ENCODE peak calls at places on chromosomes 12 and 14, in ten cellular contexts. F is right lobe of liver, E is H54, C is HCT116, L is adrenal gland, V is uterus, T is stomach, K is ovary, M is breast epithelium, S is testis. D is an unnamed sample.

GRCh38 chr14:50559990-50560928 is at the start of gene ATL1:
- DNase-seq in T (peak), V (peak), E (peak), C (peak), K (peak), L (peak), S (peak), M (peak), F (peak), D (peak)

GRCh38 chr12:115597157-115597712 is 680.3 kb downstream of the MED13L start:
- DNase-seq in L (no peak), K (no peak), F (no peak), T (no peak), E (peak), C (peak), S (no peak), M (no peak), V (no peak), D (no peak)

GRCh38 chr12:52691076-52691764 is 11.0 kb upstream of the KRT1 start:
- DNase-seq in F (no peak), C (no peak), L (no peak), E (no peak), K (no peak), V (no peak), T (no peak), M (peak), S (no peak), D (peak)

GRCh38 chr14:105890474-105891220 is 364.3 kb downstream of the TMEM121 start:
- DNase-seq in K (peak), L (no peak), C (no peak), V (peak), M (peak), E (no peak), S (no peak), T (no peak), F (peak), D (no peak)

GRCh38 chr14:74988131-74988530 is 14.6 kb upstream of the EIF2B2 start:
- DNase-seq in T (no peak), E (peak), S (no peak), L (no peak), K (no peak), M (no peak), C (peak), V (no peak), F (no peak), D (no peak)

GRCh38 chr12:55847033-55847432 is 4.3 kb upstream of the MMP19 start:
- DNase-seq in E (no peak), F (no peak), L (peak), K (no peak), S (no peak), T (no peak), M (no peak), C (no peak), V (peak), D (no peak)

GRCh38 chr12:24109381-24110039 is 160.0 kb upstream of the SOX5 start:
- DNase-seq in F (no peak), S (no peak), E (no peak), M (no peak), K (no peak), V (no peak), C (no peak), T (no peak), L (no peak), D (peak)

GRCh38 chr14:78863143-78863542 is 693.0 kb downstream of the NRXN3 start:
- DNase-seq in L (peak), F (no peak), C (no peak), E (no peak), K (no peak), V (no peak), T (no peak), M (no peak), S (peak), D (peak)

GRCh38 chr12:103742349-103742784 is 98.7 kb downstream of the NT5DC3 start:
- DNase-seq in F (no peak), K (no peak), L (peak), E (no peak), C (no peak), V (no peak), S (peak), T (peak), M (no peak), D (no peak)

GRCh38 chr14:36655963-36656768 is 5.5 kb upstream of the PAX9 start:
- DNase-seq in K (no peak), L (no peak), F (no peak), C (peak), E (no peak), T (no peak), S (peak), M (peak), V (no peak), D (peak)

GRCh38 chr14:72736791-72737559 is 156.9 kb downstream of the DPF3 start:
- DNase-seq in K (no peak), M (no peak), F (no peak), C (no peak), L (no peak), T (no peak), V (no peak), S (no peak), E (no peak), D (no peak)

GRCh38 chr14:96501746-96502620 is at the start of gene PAPOLA:
- DNase-seq in M (peak), S (peak), V (peak), T (peak), E (peak), C (peak), K (peak), F (peak), L (peak), D (peak)
- TF ChIP-seq POLR2A in M (peak), S (peak), V (peak), T (peak), E (peak), C (peak), K (peak), F (peak), L (peak), D (peak)

GRCh38 chr14:38001501-38001900 is 206.2 kb upstream of the SSTR1 start:
- DNase-seq in L (no peak), K (no peak), S (no peak), F (no peak), M (no peak), V (no peak), E (no peak), C (no peak), T (no peak), D (no peak)

GRCh38 chr14:38000340-38000739 is 207.4 kb upstream of the SSTR1 start:
- DNase-seq in L (no peak), F (no peak), E (no peak), K (no peak), C (no peak), V (no peak), T (no peak), S (no peak), M (no peak), D (no peak)

GRCh38 chr14:38004610-38004879 is 203.2 kb upstream of the SSTR1 start:
- DNase-seq in C (no peak), V (no peak), M (no peak), T (no peak), E (no peak), K (no peak), F (no peak), L (no peak), S (no peak), D (no peak)

DNA sequence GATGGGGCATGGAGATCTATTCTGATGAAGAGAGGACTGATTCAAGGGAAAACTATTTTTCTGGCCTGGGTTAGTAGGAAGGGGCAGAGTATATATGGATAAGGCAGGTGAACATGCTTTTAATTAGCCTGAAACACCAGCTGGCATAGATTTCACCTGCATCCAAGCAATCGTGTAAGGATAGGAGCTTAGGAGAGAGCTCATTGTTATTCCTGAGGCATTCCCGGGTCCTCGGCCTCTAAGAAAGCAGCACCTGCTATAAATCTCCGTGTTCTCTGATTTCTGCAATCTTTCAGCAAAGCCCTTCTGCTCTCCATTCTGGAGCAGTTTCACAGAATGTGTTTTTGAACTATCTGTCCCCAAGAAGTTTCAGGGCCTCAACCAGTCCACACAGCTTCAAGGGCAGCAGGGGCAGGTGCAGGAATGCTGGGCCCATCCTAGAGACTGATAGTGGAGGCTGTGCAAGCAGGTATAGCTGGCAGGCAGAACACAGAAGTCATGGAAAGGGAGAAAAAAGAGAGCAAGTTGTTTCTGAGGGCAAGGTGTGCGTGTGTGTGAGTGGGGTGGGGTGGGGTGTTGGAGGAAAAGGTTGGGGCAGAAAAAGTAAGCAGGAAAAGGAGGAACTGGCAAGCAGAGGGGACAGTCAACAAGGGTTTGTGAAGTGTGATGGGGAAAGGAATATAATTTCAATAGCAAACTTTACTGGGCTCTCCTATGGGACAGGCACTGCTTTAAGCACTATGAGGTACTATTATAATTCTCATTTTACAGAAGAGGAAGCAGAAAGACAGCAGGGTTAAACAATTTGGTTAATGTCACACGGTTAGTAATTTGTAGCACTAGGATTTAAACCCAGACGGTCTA is 203.7 kb upstream of the SSTR1 start:
- DNase-seq in E (no peak), F (no peak), T (no peak), K (no peak), L (no peak), V (no peak), S (no peak), M (no peak), C (no peak), D (no peak)
- TF ChIP-seq POLR2A in E (no peak), F (no peak), T (no peak), K (no peak), L (no peak), V (no peak), S (no peak), M (no peak), C (no peak), D (no peak)

DNA sequence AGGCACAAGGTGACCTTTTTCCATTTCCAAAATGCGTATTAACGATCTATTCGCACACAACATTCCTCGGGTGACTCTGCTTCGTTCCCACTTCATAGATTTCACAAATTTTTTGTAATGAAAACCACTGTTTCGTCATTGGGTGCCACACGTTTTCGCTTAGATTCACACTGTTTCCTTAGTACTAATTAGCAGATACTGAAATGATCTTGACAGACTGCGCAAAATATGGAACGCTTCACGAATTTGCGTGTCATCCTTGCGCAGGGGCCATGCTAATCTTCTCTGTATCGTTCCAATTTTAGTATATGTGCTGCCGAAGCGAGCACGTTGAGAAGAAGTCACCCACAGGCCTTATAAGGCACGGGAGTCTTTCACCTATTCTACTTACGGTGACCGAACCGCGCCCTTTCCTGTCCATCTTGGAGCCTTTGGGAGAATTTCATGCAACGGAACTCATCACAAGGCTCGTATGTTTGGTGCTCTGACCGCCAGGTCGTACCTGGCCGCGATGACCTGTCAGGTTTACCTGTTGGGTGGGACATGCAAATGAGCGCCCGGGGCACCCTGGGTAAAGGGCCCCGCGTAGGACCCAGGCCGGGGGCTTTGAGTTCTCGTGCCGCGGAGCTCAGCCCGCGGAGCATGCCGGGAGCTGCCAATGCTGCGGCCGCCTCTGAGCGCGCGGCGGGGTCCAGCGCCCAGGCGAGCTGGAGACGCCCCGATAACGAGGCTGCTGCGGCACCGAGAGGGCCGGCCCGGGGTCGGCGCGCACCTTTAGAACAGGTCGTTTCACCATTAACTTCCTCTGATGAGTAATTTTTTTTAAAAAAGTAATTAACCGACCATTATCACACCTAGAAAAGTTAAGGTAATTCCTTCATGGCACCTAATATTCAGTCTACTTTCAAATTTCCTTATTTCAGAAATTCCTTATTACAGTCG is at the start of gene RNU6-8:
- DNase-seq in K (peak), S (peak), L (peak), E (peak), M (peak), V (peak), T (peak), F (peak), C (peak), D (peak)
- TF ChIP-seq POLR2A in K (peak), S (no peak), L (peak), E (no peak), M (no peak), V (no peak), T (no peak), F (peak), C (peak), D (no peak)

GRCh38 chr14:24310387-24310665 is 386 bp downstream of the LTB4R2 start:
- DNase-seq in E (no peak), V (no peak), T (no peak), M (no peak), L (no peak), F (peak), K (peak), C (no peak), S (no peak), D (no peak)

GRCh38 chr14:24308342-24309124 is 756 bp upstream of the CIDEB start:
- DNase-seq in E (no peak), K (no peak), C (no peak), S (no peak), L (no peak), T (no peak), V (no peak), M (no peak), F (peak), D (no peak)

GRCh38 chr14:24307575-24308341 is at the start of gene CIDEB:
- DNase-seq in T (peak), S (peak), L (peak), V (no peak), K (peak), E (peak), C (no peak), F (peak), M (no peak), D (peak)

GRCh38 chr14:24310666-24311604 is at the start of gene LTB4R:
- DNase-seq in E (no peak), S (peak), T (peak), F (peak), K (peak), C (no peak), V (no peak), M (peak), L (peak), D (peak)

DNA sequence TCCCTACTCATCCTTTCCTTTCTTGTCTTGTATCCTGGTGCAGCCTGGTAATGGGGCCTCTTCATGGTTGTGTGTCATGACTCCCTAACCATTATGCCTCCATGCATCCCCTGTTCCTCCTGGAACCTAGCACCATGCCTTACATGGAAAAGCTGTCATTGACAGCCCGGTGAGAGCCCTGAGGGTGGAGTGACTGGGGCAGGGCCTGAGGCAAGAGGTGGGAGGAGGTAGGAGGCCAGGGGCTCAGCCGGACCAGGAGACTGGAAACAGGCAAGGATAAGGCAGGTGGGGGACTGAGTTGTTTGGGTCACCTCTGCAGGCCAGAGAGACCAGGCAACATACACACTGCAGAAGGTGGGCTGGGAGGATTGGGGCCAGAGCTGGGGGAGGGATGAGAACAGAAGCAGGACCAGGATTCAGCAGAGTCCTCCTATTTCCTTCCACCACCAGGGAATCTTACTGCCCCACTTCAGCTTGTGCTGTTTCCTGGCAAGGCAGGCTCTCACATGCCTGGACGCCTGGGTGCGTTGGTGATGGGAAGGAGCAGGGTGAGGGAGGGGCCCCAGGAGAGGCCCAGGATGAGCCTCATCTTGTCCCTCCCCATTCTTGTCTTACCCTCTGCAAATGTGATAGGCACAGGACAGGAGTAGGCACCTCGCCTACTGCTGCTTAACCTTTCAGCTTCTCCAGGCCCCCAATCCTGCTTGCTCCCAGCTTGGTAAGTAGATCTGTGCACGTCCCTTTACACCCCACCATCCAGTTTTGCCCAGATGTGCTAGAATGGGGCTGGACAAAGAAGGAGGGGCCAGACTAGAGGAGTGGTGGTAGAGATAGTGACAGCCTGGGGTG is at the start of gene LTB4R2:
- DNase-seq in F (peak), L (no peak), K (no peak), S (no peak), M (no peak), T (no peak), E (no peak), C (no peak), V (no peak), D (peak)
- TF ChIP-seq POLR2A in F (no peak), L (no peak), K (no peak), S (no peak), M (no peak), T (no peak), E (no peak), C (no peak), V (no peak), D (no peak)

GRCh38 chr12:92558806-92559205 is 144.0 kb upstream of the PLEKHG7 start:
- DNase-seq in L (no peak), V (no peak), M (no peak), S (no peak), T (no peak), F (no peak), C (no peak), K (no peak), E (no peak), D (no peak)

GRCh38 chr12:92557422-92557724 is 145.4 kb upstream of the PLEKHG7 start:
- DNase-seq in M (no peak), E (no peak), F (no peak), C (no peak), K (no peak), L (no peak), V (no peak), T (no peak), S (no peak), D (no peak)

GRCh38 chr12:92556141-92556540 is 146.6 kb upstream of the PLEKHG7 start:
- DNase-seq in E (no peak), F (no peak), K (no peak), S (no peak), M (no peak), C (no peak), V (no peak), T (no peak), L (no peak), D (no peak)

GRCh38 chr12:92558241-92558773 is 144.5 kb upstream of the PLEKHG7 start:
- DNase-seq in C (no peak), K (no peak), M (no peak), T (no peak), F (no peak), S (no peak), E (no peak), L (no peak), V (no peak), D (no peak)

DNA sequence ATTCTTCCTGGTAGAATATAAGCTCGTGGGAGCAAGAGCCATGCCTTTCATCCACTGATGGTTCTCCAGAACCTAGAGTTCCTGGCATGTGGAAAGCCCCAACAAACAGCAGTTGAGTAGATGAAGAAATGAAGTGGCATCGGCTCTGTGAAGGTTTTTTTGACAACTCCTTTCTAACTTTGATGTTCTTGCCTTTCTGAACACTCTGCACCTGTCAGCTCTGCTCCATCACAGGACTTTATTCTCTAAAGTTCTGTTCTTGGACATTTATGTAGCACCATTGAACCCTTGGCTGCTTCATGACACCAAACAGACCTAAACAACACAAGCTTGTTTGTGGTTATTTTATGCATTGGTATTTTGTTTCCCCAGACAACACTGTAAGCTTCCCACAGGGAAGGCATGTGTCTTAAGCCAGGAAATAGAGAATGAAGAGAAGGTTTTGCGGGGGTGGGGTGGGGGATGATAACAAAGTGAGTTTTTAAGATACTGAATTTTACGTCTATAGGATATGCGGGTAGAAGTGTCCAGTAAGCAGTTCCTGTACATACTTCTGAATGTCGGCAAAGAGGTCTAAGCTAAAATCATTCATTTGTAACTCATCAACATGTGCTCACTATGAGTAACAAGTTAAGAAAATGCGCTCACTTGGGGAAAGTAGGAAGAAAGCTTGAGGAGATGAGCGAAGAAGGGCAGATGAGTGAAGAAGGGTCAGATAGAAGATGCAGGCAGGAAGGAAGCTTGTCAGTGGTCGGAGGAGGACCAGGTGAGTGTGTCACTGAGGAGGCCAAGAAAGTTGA is 146.0 kb upstream of the PLEKHG7 start:
- DNase-seq in F (no peak), V (no peak), E (no peak), T (no peak), S (no peak), K (no peak), C (no peak), L (no peak), M (no peak), D (no peak)
- TF ChIP-seq POLR2A in F (no peak), V (no peak), E (no peak), T (no peak), S (no peak), K (no peak), C (no peak), L (no peak), M (no peak), D (no peak)

GRCh38 chr12:6426882-6427671 is 17.7 kb upstream of the CD27 start:
- DNase-seq in K (no peak), L (no peak), C (no peak), T (peak), F (peak), E (no peak), V (no peak), M (no peak), S (no peak), D (no peak)
- TF ChIP-seq POLR2A in K (no peak), L (no peak), C (no peak), T (no peak), F (no peak), E (no peak), V (no peak), M (no peak), S (no peak), D (peak)

GRCh38 chr12:43835656-43836454 is at the start of gene TMEM117:
- DNase-seq in L (peak), S (peak), M (peak), F (peak), V (peak), C (no peak), K (peak), E (peak), T (peak), D (peak)
- TF ChIP-seq POLR2A in L (peak), S (no peak), M (no peak), F (peak), V (no peak), C (no peak), K (no peak), E (peak), T (no peak), D (peak)

D was measured in erythroblast.